ENCODE peak calls at places on chromosomes 13 and 19, in five cellular contexts. One of them, this sample, is unnamed.
A peak's percentile ranks its signal among the peaks of the same experiment; 100 is the strongest.

GRCh38 chr13:26508885-26509284 is 48.6 kb upstream of the WASF3 start:
- DNase-seq in stomach: peak; percentile 48
- DNase-seq in DND-41: no peak
- DNase-seq in psoas muscle: peak; percentile 92
- DNase-seq in hepatocyte: no peak
- DNase-seq in this sample: no peak

GRCh38 chr13:100530645-100531044 is 57.9 kb downstream of the GGACT start:
- DNase-seq in stomach: no peak
- DNase-seq in DND-41: no peak
- DNase-seq in psoas muscle: no peak
- DNase-seq in hepatocyte: no peak
- DNase-seq in this sample: no peak

GRCh38 chr19:12496480-12496879 is 11.9 kb upstream of the ZNF709 start:
- DNase-seq in stomach: no peak
- DNase-seq in DND-41: no peak
- DNase-seq in psoas muscle: no peak
- DNase-seq in hepatocyte: no peak
- DNase-seq in this sample: no peak

GRCh38 chr13:97255515-97255999 is 33.4 kb downstream of the MBNL2 start:
- DNase-seq in stomach: no peak
- DNase-seq in DND-41: no peak
- DNase-seq in psoas muscle: no peak
- DNase-seq in hepatocyte: no peak
- DNase-seq in this sample: no peak

GRCh38 chr13:37640499-37640898 is 41.9 kb upstream of the POSTN start:
- DNase-seq in stomach: no peak
- DNase-seq in DND-41: no peak
- DNase-seq in psoas muscle: no peak
- DNase-seq in hepatocyte: peak; percentile 54
- DNase-seq in this sample: no peak

GRCh38 chr13:80931118-80931517 is 590.2 kb upstream of the SPRY2 start:
- DNase-seq in stomach: no peak
- DNase-seq in DND-41: no peak
- DNase-seq in psoas muscle: no peak
- DNase-seq in hepatocyte: no peak
- DNase-seq in this sample: no peak

GRCh38 chr19:51417107-51417806 is at the start of gene SIGLEC10:
- DNase-seq in stomach: peak; percentile 37
- DNase-seq in DND-41: no peak
- DNase-seq in psoas muscle: no peak
- DNase-seq in hepatocyte: no peak
- DNase-seq in this sample: no peak

GRCh38 chr13:47415048-47415447 is 518.2 kb upstream of the HTR2A start:
- DNase-seq in stomach: no peak
- DNase-seq in DND-41: no peak
- DNase-seq in psoas muscle: no peak
- DNase-seq in hepatocyte: no peak
- DNase-seq in this sample: no peak

GRCh38 chr19:19758164-19758563 is 25.3 kb upstream of the ZNF14 start:
- DNase-seq in stomach: no peak
- DNase-seq in DND-41: no peak
- DNase-seq in psoas muscle: no peak
- DNase-seq in hepatocyte: no peak
- DNase-seq in this sample: no peak

GRCh38 chr19:46946090-46946489 is 73.5 kb upstream of the NPAS1 start:
- DNase-seq in stomach: no peak
- DNase-seq in DND-41: no peak
- DNase-seq in psoas muscle: no peak
- DNase-seq in hepatocyte: no peak
- DNase-seq in this sample: no peak

GRCh38 chr13:85497652-85498051 is 301.6 kb downstream of the SLITRK6 start:
- DNase-seq in stomach: no peak
- DNase-seq in DND-41: no peak
- DNase-seq in psoas muscle: no peak
- DNase-seq in hepatocyte: no peak
- DNase-seq in this sample: no peak

GRCh38 chr19:49977846-49978245 is 16.9 kb upstream of the SIGLEC11 start:
- DNase-seq in stomach: no peak
- DNase-seq in DND-41: no peak
- DNase-seq in psoas muscle: peak; percentile 46
- DNase-seq in hepatocyte: no peak
- DNase-seq in this sample: no peak

GRCh38 chr19:1001538-1002166 is 1.4 kb downstream of the GRIN3B start:
- DNase-seq in stomach: peak; percentile 68
- DNase-seq in DND-41: peak; percentile 71
- DNase-seq in psoas muscle: peak; percentile 80
- DNase-seq in hepatocyte: peak; percentile 74
- DNase-seq in this sample: peak; percentile 82

GRCh38 chr19:38952395-38953165 is 21.8 kb downstream of the MRPS12 start:
- DNase-seq in stomach: peak; percentile 39
- DNase-seq in DND-41: peak; percentile 41
- DNase-seq in psoas muscle: no peak
- DNase-seq in hepatocyte: peak; percentile 56
- DNase-seq in this sample: no peak

GRCh38 chr13:26991508-26992181 is 180.0 kb downstream of the USP12 start:
- DNase-seq in stomach: peak; percentile 63
- DNase-seq in DND-41: no peak
- DNase-seq in psoas muscle: no peak
- DNase-seq in hepatocyte: peak; percentile 57
- DNase-seq in this sample: no peak

GRCh38 chr19:30879225-30879624 is 470.0 kb downstream of the TSHZ3 start:
- DNase-seq in stomach: no peak
- DNase-seq in DND-41: no peak
- DNase-seq in psoas muscle: no peak
- DNase-seq in hepatocyte: no peak
- DNase-seq in this sample: no peak

GRCh38 chr19:17406039-17406886 is 833 bp upstream of the BST2 start:
- DNase-seq in stomach: no peak
- DNase-seq in DND-41: peak; percentile 25
- DNase-seq in psoas muscle: no peak
- DNase-seq in hepatocyte: no peak
- DNase-seq in this sample: no peak

GRCh38 chr19:19224852-19225494 is 13.2 kb downstream of the NCAN start:
- DNase-seq in stomach: peak; percentile 75
- DNase-seq in DND-41: no peak
- DNase-seq in psoas muscle: peak; percentile 67
- DNase-seq in hepatocyte: peak; percentile 84
- DNase-seq in this sample: peak; percentile 79

GRCh38 chr13:41011382-41011956 is 7.6 kb downstream of the ELF1 start:
- DNase-seq in stomach: no peak
- DNase-seq in DND-41: no peak
- DNase-seq in psoas muscle: no peak
- DNase-seq in hepatocyte: no peak
- DNase-seq in this sample: no peak

DNA sequence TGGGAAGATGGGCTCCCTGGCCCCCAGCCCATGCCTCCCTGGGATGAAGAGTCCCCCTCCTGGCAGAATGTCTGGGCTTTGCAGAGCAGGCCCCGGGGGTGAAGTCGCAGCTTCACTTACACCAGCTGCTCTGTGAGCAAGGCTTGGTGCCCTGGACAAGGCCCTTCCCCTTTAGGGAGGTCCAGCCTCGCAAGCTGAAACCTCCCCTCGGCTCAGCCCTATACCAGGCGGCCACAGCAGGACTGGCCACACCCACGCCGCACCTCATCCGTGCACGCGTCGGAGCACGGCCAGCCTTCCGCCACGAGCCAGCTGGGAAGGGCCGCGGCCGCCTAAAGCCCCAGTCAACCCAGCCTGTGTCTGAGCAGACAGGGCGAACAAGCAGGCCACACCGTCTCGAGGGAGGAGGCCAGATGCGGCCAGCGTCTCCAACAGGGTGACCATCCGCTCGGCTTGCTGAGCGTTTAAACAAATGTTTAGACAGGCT is 83.2 kb upstream of the MCF2L start:
- DNase-seq in stomach: peak; percentile 92
- DNase-seq in DND-41: no peak
- DNase-seq in psoas muscle: peak; percentile 82
- DNase-seq in hepatocyte: peak; percentile 95
- DNase-seq in this sample: no peak
- H3K4me3 ChIP-seq in stomach: no peak overlapping the region
- H3K4me3 ChIP-seq in DND-41: no peak overlapping the region
- H3K4me3 ChIP-seq in psoas muscle: no peak overlapping the region
- H3K4me3 ChIP-seq in hepatocyte: no peak overlapping the region
- H3K4me3 ChIP-seq in this sample: no peak overlapping the region

GRCh38 chr13:77016888-77017623 is 9.9 kb downstream of the FBXL3 start:
- DNase-seq in stomach: no peak
- DNase-seq in DND-41: no peak
- DNase-seq in psoas muscle: no peak
- DNase-seq in hepatocyte: no peak
- DNase-seq in this sample: no peak

GRCh38 chr13:77013853-77014542 is 13.0 kb downstream of the FBXL3 start:
- DNase-seq in stomach: no peak
- DNase-seq in DND-41: no peak
- DNase-seq in psoas muscle: no peak
- DNase-seq in hepatocyte: no peak
- DNase-seq in this sample: no peak

GRCh38 chr13:77014906-77015685 is 11.9 kb downstream of the FBXL3 start:
- DNase-seq in stomach: no peak
- DNase-seq in DND-41: no peak
- DNase-seq in psoas muscle: no peak
- DNase-seq in hepatocyte: no peak
- DNase-seq in this sample: no peak

GRCh38 chr13:77019756-77020155 is 7.2 kb downstream of the FBXL3 start:
- DNase-seq in stomach: no peak
- DNase-seq in DND-41: no peak
- DNase-seq in psoas muscle: no peak
- DNase-seq in hepatocyte: no peak
- DNase-seq in this sample: no peak

DNA sequence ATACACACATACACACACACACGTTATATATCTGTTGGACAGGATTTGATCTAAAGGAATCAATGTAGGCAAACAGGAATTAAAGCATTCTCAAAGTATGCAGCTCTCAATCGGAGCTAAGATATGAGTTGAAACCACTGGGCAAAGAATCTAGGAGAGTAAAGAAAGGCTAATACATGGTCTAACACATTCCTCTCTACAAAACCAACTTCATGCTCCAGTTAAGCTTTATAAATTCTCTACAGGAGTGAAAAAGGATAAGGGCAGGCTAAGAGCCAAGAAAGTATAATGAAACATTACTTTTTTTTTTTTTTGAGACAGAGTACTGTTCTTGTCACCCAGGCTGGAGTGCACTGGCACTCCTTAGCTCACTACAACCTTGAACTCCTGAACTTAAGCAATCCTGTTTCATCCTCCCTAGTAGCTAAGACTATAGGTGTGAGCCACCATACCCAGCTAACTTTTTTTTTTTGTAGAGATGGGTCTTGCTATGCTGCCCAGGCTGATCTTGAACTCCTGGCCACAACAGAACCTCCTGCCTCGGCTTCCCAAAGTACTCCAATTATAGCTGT is 10.6 kb downstream of the FBXL3 start:
- DNase-seq in stomach: no peak
- DNase-seq in DND-41: no peak
- DNase-seq in psoas muscle: no peak
- DNase-seq in hepatocyte: no peak
- DNase-seq in this sample: no peak
- H3K4me1 ChIP-seq in stomach: peaks cover 82% of the 10 kb centered on the region
- H3K4me1 ChIP-seq in DND-41: no peaks in the 10 kb centered on the region
- H3K4me1 ChIP-seq in psoas muscle: peaks cover 40% of the 10 kb centered on the region
- H3K4me1 ChIP-seq in hepatocyte: no peaks in the 10 kb centered on the region
- H3K4me1 ChIP-seq in this sample: peaks cover 18% of the 10 kb centered on the region

GRCh38 chr19:5718579-5719273 is 1.2 kb downstream of the LONP1 start:
- DNase-seq in stomach: no peak
- DNase-seq in DND-41: peak; percentile 69
- DNase-seq in psoas muscle: no peak
- DNase-seq in hepatocyte: peak; percentile 70
- DNase-seq in this sample: no peak

GRCh38 chr19:5718032-5718578 is 1.8 kb downstream of the LONP1 start:
- DNase-seq in stomach: no peak
- DNase-seq in DND-41: no peak
- DNase-seq in psoas muscle: no peak
- DNase-seq in hepatocyte: no peak
- DNase-seq in this sample: no peak

GRCh38 chr19:5714819-5715218 is 5.1 kb downstream of the LONP1 start:
- DNase-seq in stomach: no peak
- DNase-seq in DND-41: no peak
- DNase-seq in psoas muscle: no peak
- DNase-seq in hepatocyte: no peak
- DNase-seq in this sample: no peak

GRCh38 chr19:5719274-5719960 is 529 bp downstream of the LONP1 start:
- DNase-seq in stomach: no peak
- DNase-seq in DND-41: no peak
- DNase-seq in psoas muscle: no peak
- DNase-seq in hepatocyte: no peak
- DNase-seq in this sample: no peak

DNA sequence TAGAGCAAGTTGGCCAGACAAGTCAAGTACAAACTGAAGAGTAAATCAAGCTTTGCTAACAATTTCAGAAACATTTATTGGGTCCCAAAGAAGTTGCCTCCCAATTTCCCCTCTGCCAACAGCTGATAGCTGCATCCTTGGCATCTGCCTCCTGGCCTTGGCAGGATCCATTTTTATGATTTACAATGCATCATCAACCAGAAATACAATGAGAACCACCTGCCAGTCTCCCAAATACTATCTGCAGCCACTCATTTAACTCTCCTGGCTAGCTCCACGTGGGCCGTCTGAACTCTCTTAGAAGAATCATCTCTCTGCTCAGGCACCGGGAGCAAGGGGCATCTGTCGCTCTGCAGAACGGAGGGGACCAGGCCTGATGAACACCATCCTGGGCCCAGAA is 2.7 kb downstream of the LONP1 start:
- DNase-seq in stomach: no peak
- DNase-seq in DND-41: no peak
- DNase-seq in psoas muscle: no peak
- DNase-seq in hepatocyte: no peak
- DNase-seq in this sample: no peak
- H3K4me3 ChIP-seq in stomach: no peak overlapping the region
- H3K4me3 ChIP-seq in DND-41: peak overlapping the region; percentile 81
- H3K4me3 ChIP-seq in psoas muscle: no peak overlapping the region
- H3K4me3 ChIP-seq in hepatocyte: no peak overlapping the region
- H3K4me3 ChIP-seq in this sample: no peak overlapping the region

GRCh38 chr19:5966215-5966614 is 11.7 kb downstream of the RANBP3 start:
- DNase-seq in stomach: no peak
- DNase-seq in DND-41: no peak
- DNase-seq in psoas muscle: no peak
- DNase-seq in hepatocyte: peak; percentile 72
- DNase-seq in this sample: no peak
- H3K4me1 ChIP-seq in stomach: peaks cover 97% of the 10 kb centered on the region
- H3K4me1 ChIP-seq in DND-41: peaks cover 57% of the 10 kb centered on the region
- H3K4me1 ChIP-seq in psoas muscle: peaks cover 75% of the 10 kb centered on the region
- H3K4me1 ChIP-seq in hepatocyte: peaks cover 59% of the 10 kb centered on the region
- H3K4me1 ChIP-seq in this sample: peaks cover 68% of the 10 kb centered on the region